ENCODE peak calls at places on chromosomes 7 and 10, in five cellular contexts. N is astrocyte of the cerebellum; I is iPS-NIHi11; H is cardiac muscle cell; Q is CD8-positive, alpha-beta T cell. D is an unnamed sample.

GRCh38 chr7:139727151-139727705 is 50.6 kb downstream of the HIPK2 start:
- DNase-seq in N (peak; percentile 22), I (no peak), H (no peak), Q (no peak), D (no peak)

GRCh38 chr10:43353495-43354324 is 17.7 kb upstream of the FXYD4 start:
- DNase-seq in N (no peak), I (peak; percentile 1), H (no peak), Q (no peak), D (no peak)

GRCh38 chr7:7706556-7706955 is 11.9 kb downstream of the RPA3 start:
- DNase-seq in N (no peak), I (no peak), H (no peak), Q (no peak), D (no peak)

GRCh38 chr7:92244803-92245486 is 769 bp downstream of the KRIT1 start:
- DNase-seq in N (no peak), I (no peak), H (no peak), Q (no peak), D (no peak)

GRCh38 chr7:129354428-129355157 is 79.6 kb upstream of the STRIP2 start:
- DNase-seq in N (no peak), I (no peak), H (no peak), Q (no peak), D (no peak)

GRCh38 chr10:48701941-48702340 is 17.3 kb downstream of the WDFY4 start:
- DNase-seq in N (no peak), I (no peak), H (no peak), Q (no peak), D (no peak)

GRCh38 chr10:50512214-50512595 is 111.6 kb downstream of the SGMS1 start:
- DNase-seq in N (no peak), I (no peak), H (no peak), Q (no peak), D (no peak)

GRCh38 chr7:13989138-13989943 is at the start of gene ETV1:
- DNase-seq in N (no peak), I (peak; percentile 75), H (peak; percentile 94), Q (no peak), D (peak; percentile 36)

GRCh38 chr10:4763513-4763912 is 62.5 kb upstream of the AKR1E2 start:
- DNase-seq in N (no peak), I (no peak), H (no peak), Q (no peak), D (no peak)

GRCh38 chr10:35913628-35914027 is 271.5 kb upstream of the FZD8 start:
- DNase-seq in N (no peak), I (no peak), H (no peak), Q (no peak), D (no peak)

GRCh38 chr7:34497153-34497777 is 160.8 kb upstream of the NPSR1 start:
- DNase-seq in N (no peak), I (peak; percentile 42), H (no peak), Q (no peak), D (no peak)

GRCh38 chr10:124864421-124865193 is 63.0 kb downstream of the ABRAXAS2 start:
- DNase-seq in N (no peak), I (peak; percentile 83), H (peak; percentile 51), Q (no peak), D (peak; percentile 44)

GRCh38 chr7:122944682-122945303 is 50.7 kb downstream of the TAS2R16 start:
- DNase-seq in N (peak; percentile 20), I (no peak), H (no peak), Q (no peak), D (no peak)

GRCh38 chr7:52794621-52795020 is 240.8 kb upstream of the POM121L12 start:
- DNase-seq in N (no peak), I (no peak), H (no peak), Q (no peak), D (no peak)

GRCh38 chr7:130113887-130114286 is 43.6 kb downstream of the KLHDC10 start:
- DNase-seq in N (no peak), I (no peak), H (no peak), Q (no peak), D (no peak)

GRCh38 chr7:11328309-11328708 is 354.6 kb downstream of the PHF14 start:
- DNase-seq in N (peak; percentile 27), I (peak; percentile 23), H (peak; percentile 29), Q (no peak), D (no peak)

GRCh38 chr7:110988348-110988747 is 102.6 kb upstream of the LRRN3 start:
- DNase-seq in N (no peak), I (no peak), H (no peak), Q (no peak), D (no peak)

GRCh38 chr7:101553018-101553770 is 75.9 kb downstream of the MYL10 start:
- DNase-seq in N (no peak), I (no peak), H (no peak), Q (no peak), D (no peak)